ENCODE peak calls at places on chromosomes 2 and 18, in eight cellular contexts. W is SK-N-SH, X is psoas muscle, C is body of pancreas, B is AG04450, F is sigmoid colon, O is left ventricle myocardium inferior, A is left lung. E is an unnamed sample.

GRCh38 chr2:70084973-70085710 is 2.1 kb upstream of the PCBP1 start:
- DNase-seq in W (no peak), X (peak; percentile 66), C (peak; percentile 72), B (no peak), F (peak; percentile 66), O (no peak), A (peak; percentile 69), E (peak; percentile 91)

GRCh38 chr2:70069049-70069448 is 18.2 kb upstream of the PCBP1 start:
- DNase-seq in W (no peak), X (no peak), C (no peak), B (no peak), F (peak; percentile 29), O (no peak), A (no peak), E (peak; percentile 86)

GRCh38 chr2:136135924-136136906 is 18.3 kb upstream of the CXCR4 start:
- DNase-seq in W (no peak), X (no peak), C (peak; percentile 21), B (no peak), F (no peak), O (no peak), A (peak; percentile 48), E (peak; percentile 95)

GRCh38 chr2:114922076-114922475 is 479.6 kb downstream of the DPP10 start:
- DNase-seq in W (no peak), X (no peak), C (no peak), B (no peak), F (no peak), O (no peak), A (no peak), E (no peak)

GRCh38 chr18:57833441-57834101 is 30.5 kb upstream of the ATP8B1 start:
- DNase-seq in W (no peak), X (no peak), C (peak; percentile 42), B (no peak), F (no peak), O (no peak), A (no peak), E (no peak)

GRCh38 chr2:169977510-169977909 is 150.3 kb downstream of the UBR3 start:
- DNase-seq in W (no peak), X (no peak), C (no peak), B (no peak), F (no peak), O (no peak), A (no peak), E (no peak)

GRCh38 chr18:54672846-54673475 is 81.9 kb downstream of the DYNAP start:
- DNase-seq in W (no peak), X (no peak), C (no peak), B (no peak), F (no peak), O (no peak), A (no peak), E (no peak)

GRCh38 chr2:121220995-121221394 is 64.0 kb downstream of the TFCP2L1 start:
- DNase-seq in W (no peak), X (no peak), C (no peak), B (no peak), F (no peak), O (no peak), A (no peak), E (no peak)

GRCh38 chr2:23658466-23658942 is 268.4 kb downstream of the ATAD2B start:
- DNase-seq in W (no peak), X (peak; percentile 60), C (no peak), B (no peak), F (no peak), O (peak; percentile 43), A (no peak), E (peak; percentile 59)

GRCh38 chr2:216519154-216519762 is 20.6 kb downstream of the RPL37A start:
- DNase-seq in W (peak; percentile 64), X (no peak), C (peak; percentile 82), B (peak; percentile 75), F (peak; percentile 76), O (no peak), A (no peak), E (peak; percentile 35)

GRCh38 chr18:12884521-12885323 is 685 bp upstream of the PTPN2 start:
- DNase-seq in W (no peak), X (no peak), C (no peak), B (no peak), F (no peak), O (no peak), A (no peak), E (no peak)

GRCh38 chr2:196492946-196493345 is 146.6 kb upstream of the CCDC150 start:
- DNase-seq in W (no peak), X (no peak), C (no peak), B (no peak), F (no peak), O (no peak), A (no peak), E (no peak)

GRCh38 chr2:178761759-178762371 is 45.4 kb downstream of the TTN start:
- DNase-seq in W (peak; percentile 22), X (no peak), C (peak; percentile 49), B (peak; percentile 6), F (no peak), O (no peak), A (no peak), E (no peak)

GRCh38 chr18:9827856-9828793 is 57.6 kb upstream of the TXNDC2 start:
- DNase-seq in W (no peak), X (no peak), C (peak; percentile 33), B (peak; percentile 95), F (peak; percentile 81), O (peak; percentile 28), A (peak; percentile 81), E (no peak)

GRCh38 chr2:195533771-195534642 is 123.0 kb upstream of the SLC39A10 start:
- DNase-seq in W (no peak), X (peak; percentile 58), C (no peak), B (peak; percentile 79), F (no peak), O (peak; percentile 29), A (peak; percentile 64), E (peak; percentile 55)

GRCh38 chr18:8610442-8610801 is 1.2 kb downstream of the RAB12 start:
- DNase-seq in W (peak; percentile 36), X (no peak), C (peak; percentile 30), B (no peak), F (no peak), O (no peak), A (no peak), E (no peak)

GRCh38 chr2:20444113-20444992 is 2.5 kb upstream of the RHOB start:
- DNase-seq in W (no peak), X (peak; percentile 56), C (no peak), B (no peak), F (peak; percentile 75), O (peak; percentile 52), A (peak; percentile 14), E (no peak)

GRCh38 chr2:15938803-15939555 is 1.4 kb upstream of the MYCN start:
- DNase-seq in W (no peak), X (no peak), C (no peak), B (no peak), F (no peak), O (no peak), A (no peak), E (no peak)
- H3K27ac ChIP-seq in W (no peak overlapping the region), X (no peak overlapping the region), C (no peak overlapping the region), B (no peak overlapping the region), F (no peak overlapping the region), O (no peak overlapping the region), A (no peak overlapping the region), E (no peak overlapping the region)

GRCh38 chr2:37454851-37455762 is 110.7 kb downstream of the QPCT start:
- DNase-seq in W (no peak), X (no peak), C (no peak), B (no peak), F (peak; percentile 65), O (no peak), A (no peak), E (no peak)

GRCh38 chr2:37456479-37456878 is 112.0 kb downstream of the QPCT start:
- DNase-seq in W (no peak), X (peak; percentile 42), C (no peak), B (no peak), F (no peak), O (no peak), A (no peak), E (no peak)

GRCh38 chr2:37457401-37457901 is 113.0 kb downstream of the QPCT start:
- DNase-seq in W (no peak), X (no peak), C (no peak), B (peak; percentile 15), F (no peak), O (no peak), A (no peak), E (no peak)

GRCh38 chr2:37449686-37450392 is 105.4 kb downstream of the QPCT start:
- DNase-seq in W (no peak), X (no peak), C (no peak), B (no peak), F (no peak), O (no peak), A (no peak), E (no peak)

GRCh38 chr2:37453024-37453423 is 108.6 kb downstream of the QPCT start:
- DNase-seq in W (no peak), X (no peak), C (no peak), B (no peak), F (no peak), O (no peak), A (no peak), E (no peak)
- H3K4me3 ChIP-seq in W (no peak overlapping the region), X (no peak overlapping the region), C (no peak overlapping the region), B (no peak overlapping the region), F (no peak overlapping the region), O (no peak overlapping the region), A (no peak overlapping the region), E (no peak overlapping the region)

DNA sequence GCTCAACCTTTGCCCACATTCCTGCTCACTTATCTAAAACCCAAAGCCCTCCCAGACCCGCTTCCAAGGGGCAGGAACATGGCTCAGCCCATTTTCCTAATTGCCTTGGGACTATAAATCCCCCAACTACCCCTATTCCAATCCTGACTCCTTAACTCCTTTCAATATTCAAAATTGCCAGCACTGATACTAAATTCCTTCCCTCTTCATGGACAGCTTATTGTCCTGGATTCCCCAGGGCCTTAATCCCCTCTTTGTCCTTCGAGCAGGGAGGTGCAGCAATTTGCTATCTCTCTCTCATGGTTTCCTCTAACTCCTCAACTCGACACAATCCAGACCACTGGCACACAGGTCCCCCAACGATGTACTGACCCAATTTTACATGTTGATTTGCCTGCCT is 99.1 kb downstream of the SLC25A12 start:
- DNase-seq in W (no peak), X (no peak), C (no peak), B (no peak), F (no peak), O (no peak), A (no peak), E (no peak)
- H3K27ac ChIP-seq in W (no peak overlapping the region), X (no peak overlapping the region), C (no peak overlapping the region), B (no peak overlapping the region), F (no peak overlapping the region), O (no peak overlapping the region), A (no peak overlapping the region), E (no peak overlapping the region)

GRCh38 chr2:224930990-224931389 is 111.3 kb downstream of the DOCK10 start:
- DNase-seq in W (no peak), X (no peak), C (no peak), B (no peak), F (no peak), O (no peak), A (no peak), E (no peak)

GRCh38 chr2:224929512-224929911 is 112.8 kb downstream of the DOCK10 start:
- DNase-seq in W (no peak), X (no peak), C (no peak), B (no peak), F (no peak), O (no peak), A (no peak), E (no peak)

GRCh38 chr2:224927671-224928173 is 114.5 kb downstream of the DOCK10 start:
- DNase-seq in W (no peak), X (no peak), C (peak; percentile 11), B (peak; percentile 60), F (no peak), O (no peak), A (peak; percentile 57), E (peak; percentile 75)

GRCh38 chr2:224931956-224932355 is 110.3 kb downstream of the DOCK10 start:
- DNase-seq in W (no peak), X (no peak), C (no peak), B (no peak), F (no peak), O (no peak), A (no peak), E (no peak)

GRCh38 chr2:224930124-224930523 is 112.1 kb downstream of the DOCK10 start:
- DNase-seq in W (no peak), X (no peak), C (no peak), B (no peak), F (no peak), O (no peak), A (no peak), E (no peak)
- H3K4me3 ChIP-seq in W (no peak overlapping the region), X (no peak overlapping the region), C (no peak overlapping the region), B (no peak overlapping the region), F (no peak overlapping the region), O (no peak overlapping the region), A (no peak overlapping the region), E (no peak overlapping the region)

E was measured in Peyer's patch.